ENCODE peak calls at places on chromosomes 5 and 9, in six cellular contexts. V is astrocyte, C is heart left ventricle, B is esophagus muscularis mucosa, I is adipocyte, Q is neuronal stem cell. F is an unnamed sample.
A peak's percentile ranks its signal among the peaks of the same experiment; 100 is the strongest.

GRCh38 chr5:179812135-179812825 is 5.6 kb upstream of the MGAT4B start:
- DNase-seq in C (no peak), Q (no peak), V (no peak), I (no peak), B (no peak), F (no peak)

GRCh38 chr5:61999371-61999770 is 306.6 kb upstream of the KIF2A start:
- DNase-seq in Q (no peak), I (no peak), B (no peak), V (no peak), C (no peak), F (no peak)

GRCh38 chr5:123545506-123545905 is 33.5 kb downstream of the CSNK1G3 start:
- DNase-seq in Q (no peak), V (no peak), I (no peak), C (no peak), B (no peak), F (no peak)

GRCh38 chr9:103041961-103042360 is 46.8 kb downstream of the CYLC2 start:
- DNase-seq in C (no peak), I (no peak), B (no peak), Q (no peak), V (no peak), F (no peak)

GRCh38 chr9:99385814-99386279 is 163.8 kb downstream of the SEC61B start:
- DNase-seq in C (peak; percentile 36), Q (no peak), V (peak; percentile 34), I (peak; percentile 80), B (no peak), F (no peak)

GRCh38 chr5:57783693-57784092 is 301.1 kb upstream of the ACTBL2 start:
- DNase-seq in I (peak; percentile 76), B (no peak), C (no peak), V (no peak), Q (no peak), F (no peak)

GRCh38 chr9:34377402-34377741 is 674 bp upstream of the MYORG start:
- DNase-seq in Q (no peak), V (no peak), B (no peak), C (no peak), I (no peak), F (no peak)

GRCh38 chr9:128819716-128820664 is 1.7 kb downstream of the ENDOG start:
- DNase-seq in B (no peak), V (no peak), I (peak; percentile 46), C (peak; percentile 60), Q (no peak), F (peak; percentile 91)

GRCh38 chr5:176800024-176800423 is 10.3 kb upstream of the UNC5A start:
- DNase-seq in Q (no peak), B (no peak), V (no peak), C (no peak), I (no peak), F (no peak)

GRCh38 chr9:113241161-113241560 is 19.8 kb downstream of the SLC31A1 start:
- DNase-seq in B (no peak), Q (no peak), I (no peak), C (no peak), V (no peak), F (no peak)

GRCh38 chr9:113233146-113233545 is 11.8 kb downstream of the SLC31A1 start:
- DNase-seq in Q (no peak), C (no peak), B (no peak), V (no peak), I (peak; percentile 26), F (no peak)

GRCh38 chr9:113237026-113237425 is 15.7 kb downstream of the SLC31A1 start:
- DNase-seq in B (no peak), V (no peak), C (no peak), I (no peak), Q (no peak), F (no peak)

GRCh38 chr9:113238859-113239231 is 17.5 kb downstream of the SLC31A1 start:
- DNase-seq in V (no peak), C (no peak), I (no peak), B (no peak), Q (no peak), F (no peak)

DNA sequence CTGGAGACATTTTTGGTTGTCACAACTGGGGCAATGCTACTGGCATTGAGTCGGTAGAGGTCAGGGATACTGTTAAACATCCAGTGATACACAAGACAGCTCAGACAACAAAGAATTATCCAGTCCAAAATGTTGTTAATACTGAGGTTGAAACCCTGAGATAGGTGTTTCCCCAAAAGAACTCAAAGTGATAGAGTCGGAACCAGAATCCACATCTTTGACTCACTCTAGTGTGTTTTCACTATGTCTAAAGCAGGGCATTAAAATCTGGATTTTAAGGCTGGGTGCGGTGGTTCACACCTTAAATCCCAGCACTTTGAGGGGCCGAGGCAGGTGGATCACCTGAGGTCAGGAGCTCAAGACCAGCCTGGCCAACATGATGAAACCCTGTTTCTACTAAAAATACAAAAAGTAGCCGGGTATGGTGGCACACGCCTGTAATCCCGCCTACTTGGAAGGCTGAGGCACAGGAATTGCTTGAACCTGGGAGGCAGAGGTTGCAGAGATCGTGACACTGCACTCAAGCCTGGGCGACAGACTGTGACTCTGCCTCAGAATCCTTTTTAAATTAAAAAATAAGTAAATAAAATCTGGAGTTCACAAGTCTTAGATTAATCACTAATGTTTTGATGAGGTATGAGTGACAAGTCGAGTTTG is 17.0 kb downstream of the SLC31A1 start:
- DNase-seq in Q (no peak), V (no peak), B (no peak), C (no peak), I (no peak), F (no peak)
- H3K4me1 ChIP-seq in Q (no peaks in the 10 kb centered on the region), V (no peaks in the 10 kb centered on the region), B (peaks cover 7% of the 10 kb centered on the region), C (peaks cover 19% of the 10 kb centered on the region), I (peaks cover 38% of the 10 kb centered on the region), F (peaks cover 2% of the 10 kb centered on the region)

GRCh38 chr5:90560771-90561170 is 2.2 kb downstream of the ADGRV1 start:
- DNase-seq in C (no peak), I (no peak), B (no peak), V (no peak), Q (no peak), F (no peak)
- H3K4me3 ChIP-seq in C (no peak overlapping the region), I (no peak overlapping the region), B (no peak overlapping the region), V (no peak overlapping the region), Q (no peak overlapping the region), F (no peak overlapping the region)

DNA sequence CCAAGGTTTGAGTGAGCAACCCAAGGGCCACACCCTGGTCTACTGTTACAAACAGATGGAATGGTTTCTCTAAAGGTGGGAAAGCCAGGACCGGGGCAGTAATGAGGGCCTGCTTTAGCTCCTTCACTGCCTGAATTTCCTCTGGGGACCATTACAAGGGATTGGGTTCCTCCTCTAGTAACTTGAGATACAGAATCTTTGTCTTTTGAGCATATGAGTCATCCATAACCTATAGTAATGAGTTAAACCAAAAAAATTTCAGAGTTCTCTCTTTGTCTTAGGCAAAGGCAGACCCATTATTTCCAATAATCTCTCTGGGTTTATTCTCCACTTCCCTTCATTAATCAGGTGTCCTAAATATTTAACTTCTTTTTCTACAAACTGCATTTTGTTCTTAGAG is 618.8 kb downstream of the HINT1 start:
- DNase-seq in I (peak; percentile 34), C (no peak), V (peak; percentile 34), Q (no peak), B (no peak), F (no peak)
- H3K4me1 ChIP-seq in I (peaks cover 28% of the 10 kb centered on the region), C (no peaks in the 10 kb centered on the region), V (peaks cover 28% of the 10 kb centered on the region), Q (no peaks in the 10 kb centered on the region), B (no peaks in the 10 kb centered on the region), F (peaks cover 6% of the 10 kb centered on the region)

GRCh38 chr5:119071573-119071874 is 637 bp downstream of the DMXL1 start:
- DNase-seq in B (no peak), C (no peak), Q (no peak), I (peak; percentile 61), V (no peak), F (no peak)

GRCh38 chr5:119072496-119072895 is 1.6 kb downstream of the DMXL1 start:
- DNase-seq in I (no peak), V (no peak), C (no peak), B (no peak), Q (no peak), F (no peak)

GRCh38 chr5:119076080-119076479 is 5.2 kb downstream of the DMXL1 start:
- DNase-seq in Q (no peak), C (no peak), V (no peak), I (no peak), B (no peak), F (no peak)

GRCh38 chr5:119077444-119077843 is 6.6 kb downstream of the DMXL1 start:
- DNase-seq in C (no peak), V (no peak), I (no peak), Q (no peak), B (no peak), F (no peak)

DNA sequence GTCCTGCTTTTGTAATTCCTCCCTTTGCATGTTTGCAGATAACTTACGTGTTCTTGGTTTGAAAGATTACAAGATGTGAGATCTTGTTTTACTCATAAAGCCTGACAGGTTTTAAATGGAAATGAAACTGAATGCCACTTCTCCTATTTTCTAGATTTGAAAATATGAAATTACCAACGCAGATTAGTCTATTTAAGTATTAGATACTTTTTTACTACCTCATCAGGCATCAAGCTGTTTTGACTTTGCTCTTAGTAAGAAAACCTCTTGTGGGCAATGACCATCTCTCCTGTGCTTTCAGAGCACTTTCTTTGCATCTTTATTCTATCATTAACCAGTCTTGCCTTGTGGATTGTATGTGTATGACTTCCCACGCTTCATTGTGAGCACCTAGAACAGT is 3.5 kb downstream of the DMXL1 start:
- DNase-seq in Q (no peak), C (no peak), V (no peak), B (no peak), I (no peak), F (no peak)
- H3K4me3 ChIP-seq in Q (no peak overlapping the region), C (no peak overlapping the region), V (no peak overlapping the region), B (no peak overlapping the region), I (no peak overlapping the region), F (no peak overlapping the region)

DNA sequence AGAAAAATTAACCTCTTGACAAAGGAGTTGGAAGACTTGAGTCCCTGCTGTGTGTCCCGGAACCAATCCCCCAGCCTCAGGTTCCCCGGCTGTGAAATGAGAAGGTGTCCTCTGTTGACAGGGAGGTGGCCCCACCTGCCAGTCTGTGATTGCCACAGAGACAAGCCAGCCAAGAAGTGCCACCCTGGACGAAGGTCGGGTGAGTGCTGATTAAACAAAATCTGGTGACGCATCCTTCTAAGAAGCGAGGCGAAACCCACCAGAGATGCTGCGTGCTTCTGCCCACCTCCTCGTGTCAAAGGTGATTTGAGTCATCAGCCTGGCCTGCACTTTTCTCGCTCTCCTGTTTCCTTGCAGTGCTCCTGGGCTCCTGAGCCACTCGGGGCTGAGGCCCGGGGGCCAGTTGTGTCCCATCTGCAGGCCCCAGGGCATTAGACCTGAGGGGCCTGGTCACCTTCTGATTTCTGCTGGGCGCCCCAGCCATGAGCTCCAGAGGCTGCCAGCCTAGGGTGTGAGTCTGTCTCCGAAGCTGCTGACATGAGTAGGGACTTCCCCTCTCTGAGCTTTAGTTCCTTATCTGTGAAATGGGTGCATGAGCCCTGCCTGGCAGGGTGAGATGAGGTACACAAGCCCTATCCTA is 28.7 kb downstream of the NEK6 start:
- DNase-seq in V (peak; percentile 95), I (peak; percentile 89), Q (no peak), B (no peak), C (no peak), F (no peak)
- H3K4me1 ChIP-seq in V (peaks cover 82% of the 10 kb centered on the region), I (peaks cover 75% of the 10 kb centered on the region), Q (peaks cover 41% of the 10 kb centered on the region), B (peaks cover 96% of the 10 kb centered on the region), C (peaks cover 64% of the 10 kb centered on the region), F (peaks cover 76% of the 10 kb centered on the region)